ENCODE peak calls at places on chromosomes 11 and 22, in five cellular contexts. One of them, this sample, is unnamed.

GRCh38 chr11:74023291-74023690 is 14.4 kb upstream of the UCP3 start:
- DNase-seq in kidney: no peak
- DNase-seq in bronchial epithelial cell: no peak
- DNase-seq in heart right ventricle: no peak
- DNase-seq in progenitor cell of endocrine pancreas: no peak
- DNase-seq in this sample: no peak

GRCh38 chr11:134277176-134278001 is 1.2 kb downstream of the GLB1L3 start:
- DNase-seq in kidney: no peak
- DNase-seq in bronchial epithelial cell: no peak
- DNase-seq in heart right ventricle: no peak
- DNase-seq in progenitor cell of endocrine pancreas: no peak
- DNase-seq in this sample: peak; percentile 33

GRCh38 chr11:32792948-32793475 is 1.4 kb downstream of the CCDC73 start:
- DNase-seq in kidney: no peak
- DNase-seq in bronchial epithelial cell: peak; percentile 48
- DNase-seq in heart right ventricle: peak; percentile 51
- DNase-seq in progenitor cell of endocrine pancreas: peak; percentile 31
- DNase-seq in this sample: peak; percentile 60

GRCh38 chr11:7418061-7418460 is 67.2 kb upstream of the OLFML1 start:
- DNase-seq in kidney: no peak
- DNase-seq in bronchial epithelial cell: peak; percentile 83
- DNase-seq in heart right ventricle: no peak
- DNase-seq in progenitor cell of endocrine pancreas: no peak
- DNase-seq in this sample: no peak

GRCh38 chr11:44651535-44652130 is 75.1 kb upstream of the TSPAN18 start:
- DNase-seq in kidney: no peak
- DNase-seq in bronchial epithelial cell: no peak
- DNase-seq in heart right ventricle: no peak
- DNase-seq in progenitor cell of endocrine pancreas: no peak
- DNase-seq in this sample: no peak

GRCh38 chr11:116782728-116783127 is 5.1 kb downstream of the ZPR1 start:
- DNase-seq in kidney: no peak
- DNase-seq in bronchial epithelial cell: peak; percentile 73
- DNase-seq in heart right ventricle: no peak
- DNase-seq in progenitor cell of endocrine pancreas: no peak
- DNase-seq in this sample: no peak

GRCh38 chr11:23725752-23726151 is 771.1 kb upstream of the LUZP2 start:
- DNase-seq in kidney: no peak
- DNase-seq in bronchial epithelial cell: no peak
- DNase-seq in heart right ventricle: no peak
- DNase-seq in progenitor cell of endocrine pancreas: no peak
- DNase-seq in this sample: no peak

GRCh38 chr11:110093407-110094297 is 460 bp downstream of the ZC3H12C start:
- DNase-seq in kidney: peak; percentile 88
- DNase-seq in bronchial epithelial cell: no peak
- DNase-seq in heart right ventricle: peak; percentile 46
- DNase-seq in progenitor cell of endocrine pancreas: peak; percentile 44
- DNase-seq in this sample: peak; percentile 46

GRCh38 chr11:44899959-44900358 is 50.7 kb downstream of the TP53I11 start:
- DNase-seq in kidney: no peak
- DNase-seq in bronchial epithelial cell: peak; percentile 31
- DNase-seq in heart right ventricle: no peak
- DNase-seq in progenitor cell of endocrine pancreas: no peak
- DNase-seq in this sample: peak; percentile 42

GRCh38 chr11:106983251-106983650 is 35.0 kb downstream of the GUCY1A2 start:
- DNase-seq in kidney: no peak
- DNase-seq in bronchial epithelial cell: no peak
- DNase-seq in heart right ventricle: no peak
- DNase-seq in progenitor cell of endocrine pancreas: no peak
- DNase-seq in this sample: no peak

DNA sequence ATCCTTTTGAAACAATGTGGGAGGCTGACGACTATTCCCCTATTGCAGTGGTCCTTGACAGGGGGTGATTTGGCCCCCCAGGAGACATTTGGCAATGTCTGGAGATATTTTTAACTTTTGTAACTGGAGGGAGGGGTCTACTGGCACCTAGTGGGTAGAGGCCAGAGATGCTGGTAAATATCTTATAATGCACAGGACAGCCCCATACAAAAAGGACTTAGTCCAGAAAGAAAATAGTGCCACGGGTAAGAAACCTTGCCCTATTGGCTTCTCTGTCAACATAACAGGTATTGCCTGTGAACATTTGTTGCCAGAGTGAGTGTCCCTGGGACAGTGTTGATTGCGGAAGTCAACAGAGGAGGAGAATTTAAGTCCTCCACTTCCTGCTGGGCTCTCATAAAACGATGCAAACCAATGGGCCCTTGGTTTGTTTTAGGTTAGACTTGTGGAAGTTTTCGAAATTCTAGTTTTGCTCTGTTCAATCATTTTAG is 101.6 kb downstream of the MAML2 start:
- DNase-seq in kidney: no peak
- DNase-seq in bronchial epithelial cell: no peak
- DNase-seq in heart right ventricle: no peak
- DNase-seq in progenitor cell of endocrine pancreas: no peak
- DNase-seq in this sample: no peak
- TF ChIP-seq CTCF in kidney: no peak
- TF ChIP-seq CTCF in bronchial epithelial cell: no peak
- TF ChIP-seq CTCF in heart right ventricle: no peak
- TF ChIP-seq CTCF in progenitor cell of endocrine pancreas: peak; percentile 17
- TF ChIP-seq CTCF in this sample: no peak

GRCh38 chr22:29208502-29208862 is 2.8 kb downstream of the EMID1 start:
- DNase-seq in kidney: no peak
- DNase-seq in bronchial epithelial cell: no peak
- DNase-seq in heart right ventricle: no peak
- DNase-seq in progenitor cell of endocrine pancreas: no peak
- DNase-seq in this sample: no peak
- TF ChIP-seq CTCF in kidney: no peak
- TF ChIP-seq CTCF in bronchial epithelial cell: no peak
- TF ChIP-seq CTCF in heart right ventricle: no peak
- TF ChIP-seq CTCF in progenitor cell of endocrine pancreas: peak; percentile 15
- TF ChIP-seq CTCF in this sample: no peak

GRCh38 chr22:25892678-25893077 is 150.7 kb downstream of the MYO18B start:
- DNase-seq in kidney: no peak
- DNase-seq in bronchial epithelial cell: no peak
- DNase-seq in heart right ventricle: no peak
- DNase-seq in progenitor cell of endocrine pancreas: no peak
- DNase-seq in this sample: no peak
- TF ChIP-seq CTCF in kidney: no peak
- TF ChIP-seq CTCF in bronchial epithelial cell: no peak
- TF ChIP-seq CTCF in heart right ventricle: no peak
- TF ChIP-seq CTCF in progenitor cell of endocrine pancreas: peak; percentile 33
- TF ChIP-seq CTCF in this sample: no peak

GRCh38 chr11:63829823-63830489 is 9.0 kb upstream of the MARK2 start:
- DNase-seq in kidney: peak; percentile 44
- DNase-seq in bronchial epithelial cell: no peak
- DNase-seq in heart right ventricle: no peak
- DNase-seq in progenitor cell of endocrine pancreas: no peak
- DNase-seq in this sample: peak; percentile 54
- TF ChIP-seq CTCF in kidney: peak; percentile 28
- TF ChIP-seq CTCF in bronchial epithelial cell: no peak
- TF ChIP-seq CTCF in heart right ventricle: no peak
- TF ChIP-seq CTCF in progenitor cell of endocrine pancreas: peak; percentile 45
- TF ChIP-seq CTCF in this sample: no peak

GRCh38 chr11:125224391-125225015 is 60.0 kb downstream of the PKNOX2 start:
- DNase-seq in kidney: no peak
- DNase-seq in bronchial epithelial cell: no peak
- DNase-seq in heart right ventricle: peak; percentile 54
- DNase-seq in progenitor cell of endocrine pancreas: no peak
- DNase-seq in this sample: peak; percentile 63
- TF ChIP-seq CTCF in kidney: peak; percentile 3
- TF ChIP-seq CTCF in bronchial epithelial cell: no peak
- TF ChIP-seq CTCF in heart right ventricle: no peak
- TF ChIP-seq CTCF in progenitor cell of endocrine pancreas: peak; percentile 40
- TF ChIP-seq CTCF in this sample: no peak

DNA sequence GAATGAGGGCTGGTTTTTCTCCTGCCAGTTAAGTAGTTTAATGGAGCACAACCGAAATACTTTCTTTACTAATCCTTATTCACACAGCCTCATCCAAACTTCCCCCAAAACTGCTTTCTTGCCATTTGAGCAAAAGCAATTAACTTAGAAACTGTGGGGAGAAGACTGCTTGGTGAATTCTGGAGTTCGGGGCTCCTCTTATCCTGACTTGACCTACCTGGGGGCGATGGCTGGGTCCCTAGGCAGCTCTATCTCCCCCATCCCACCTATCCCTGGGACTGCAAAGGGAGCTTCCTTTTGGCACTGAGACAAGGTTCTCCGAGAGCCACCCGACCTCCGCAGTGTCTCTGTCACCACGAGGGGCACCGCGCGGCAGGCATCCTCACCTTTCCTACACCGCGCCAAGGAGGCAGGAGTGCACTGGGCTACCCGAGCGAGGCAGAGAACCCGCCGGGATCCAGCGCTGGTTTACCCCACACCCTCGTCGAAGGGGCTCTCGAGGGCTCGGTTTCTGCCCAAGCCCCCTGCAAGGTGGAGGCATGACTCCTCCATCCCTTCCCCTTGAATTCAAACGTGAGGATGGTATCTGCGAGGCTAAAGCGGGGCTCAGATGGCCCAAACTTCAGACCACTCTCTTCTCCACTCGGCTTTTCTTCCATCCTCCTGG is 731 bp downstream of the DESI1 start:
- DNase-seq in kidney: peak; percentile 84
- DNase-seq in bronchial epithelial cell: no peak
- DNase-seq in heart right ventricle: peak; percentile 20
- DNase-seq in progenitor cell of endocrine pancreas: peak; percentile 32
- DNase-seq in this sample: peak; percentile 39
- TF ChIP-seq CTCF in kidney: no peak
- TF ChIP-seq CTCF in bronchial epithelial cell: peak; percentile 2
- TF ChIP-seq CTCF in heart right ventricle: no peak
- TF ChIP-seq CTCF in progenitor cell of endocrine pancreas: no peak
- TF ChIP-seq CTCF in this sample: no peak

GRCh38 chr11:118791015-118791960 is at the start of gene DDX6:
- DNase-seq in kidney: peak; percentile 98
- DNase-seq in bronchial epithelial cell: peak; percentile 65
- DNase-seq in heart right ventricle: peak; percentile 92
- DNase-seq in progenitor cell of endocrine pancreas: peak; percentile 89
- DNase-seq in this sample: peak; percentile 92
- TF ChIP-seq CTCF in kidney: no peak
- TF ChIP-seq CTCF in bronchial epithelial cell: peak; percentile 43
- TF ChIP-seq CTCF in heart right ventricle: no peak
- TF ChIP-seq CTCF in progenitor cell of endocrine pancreas: no peak
- TF ChIP-seq CTCF in this sample: no peak

GRCh38 chr11:5992604-5993251 is 5.9 kb upstream of the OR52L1 start:
- DNase-seq in kidney: no peak
- DNase-seq in bronchial epithelial cell: peak; percentile 37
- DNase-seq in heart right ventricle: no peak
- DNase-seq in progenitor cell of endocrine pancreas: no peak
- DNase-seq in this sample: no peak
- TF ChIP-seq CTCF in kidney: peak; percentile 29
- TF ChIP-seq CTCF in bronchial epithelial cell: peak; percentile 46
- TF ChIP-seq CTCF in heart right ventricle: peak; percentile 8
- TF ChIP-seq CTCF in progenitor cell of endocrine pancreas: peak; percentile 64
- TF ChIP-seq CTCF in this sample: peak; percentile 76

GRCh38 chr22:35894464-35894878 is 134.2 kb downstream of the RBFOX2 start:
- DNase-seq in kidney: no peak
- DNase-seq in bronchial epithelial cell: no peak
- DNase-seq in heart right ventricle: peak; percentile 53
- DNase-seq in progenitor cell of endocrine pancreas: no peak
- DNase-seq in this sample: no peak

GRCh38 chr22:35894937-35895708 is 133.5 kb downstream of the RBFOX2 start:
- DNase-seq in kidney: no peak
- DNase-seq in bronchial epithelial cell: peak; percentile 97
- DNase-seq in heart right ventricle: peak; percentile 69
- DNase-seq in progenitor cell of endocrine pancreas: no peak
- DNase-seq in this sample: no peak

GRCh38 chr22:35891442-35891841 is 137.2 kb downstream of the RBFOX2 start:
- DNase-seq in kidney: no peak
- DNase-seq in bronchial epithelial cell: no peak
- DNase-seq in heart right ventricle: no peak
- DNase-seq in progenitor cell of endocrine pancreas: no peak
- DNase-seq in this sample: no peak

GRCh38 chr22:35893698-35894097 is 134.9 kb downstream of the RBFOX2 start:
- DNase-seq in kidney: no peak
- DNase-seq in bronchial epithelial cell: no peak
- DNase-seq in heart right ventricle: peak; percentile 65
- DNase-seq in progenitor cell of endocrine pancreas: no peak
- DNase-seq in this sample: no peak

GRCh38 chr22:35892192-35892591 is 136.4 kb downstream of the RBFOX2 start:
- DNase-seq in kidney: no peak
- DNase-seq in bronchial epithelial cell: peak; percentile 64
- DNase-seq in heart right ventricle: no peak
- DNase-seq in progenitor cell of endocrine pancreas: no peak
- DNase-seq in this sample: no peak
- TF ChIP-seq CTCF in kidney: no peak
- TF ChIP-seq CTCF in bronchial epithelial cell: no peak
- TF ChIP-seq CTCF in heart right ventricle: no peak
- TF ChIP-seq CTCF in progenitor cell of endocrine pancreas: no peak
- TF ChIP-seq CTCF in this sample: no peak

DNA sequence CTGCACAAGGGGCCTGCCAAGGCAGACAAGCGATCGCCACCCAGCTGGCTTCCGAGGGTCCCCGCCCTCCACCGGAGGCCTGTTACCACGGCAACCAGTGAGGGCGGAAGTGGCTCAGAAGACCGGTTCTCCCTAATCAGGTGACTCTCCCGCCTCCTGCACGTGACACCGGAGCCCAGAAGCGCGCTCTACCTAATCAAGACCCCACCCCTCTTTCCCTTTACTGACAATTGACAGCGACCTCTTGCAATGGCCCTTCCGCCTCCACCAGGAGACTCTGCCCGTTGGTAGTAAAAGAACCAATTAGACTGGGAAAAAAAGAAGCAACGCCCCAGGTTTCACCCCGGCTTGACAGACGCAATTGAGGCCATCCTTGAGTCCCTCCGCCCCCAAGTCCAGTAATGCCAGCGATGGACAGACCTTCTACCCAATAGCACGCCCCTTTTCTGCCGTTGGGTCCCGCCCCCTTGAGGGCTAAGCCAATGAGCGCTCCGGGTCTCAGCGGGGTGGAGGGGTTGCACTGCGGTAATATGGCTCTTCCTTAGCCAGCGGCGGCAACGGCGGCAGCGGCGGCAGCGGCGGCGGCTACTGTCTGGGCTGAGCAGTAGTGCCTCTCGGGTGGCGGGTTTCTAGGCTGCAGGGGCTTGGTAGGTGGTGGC is at the start of gene UVRAG:
- DNase-seq in kidney: peak; percentile 99
- DNase-seq in bronchial epithelial cell: peak; percentile 98
- DNase-seq in heart right ventricle: peak; percentile 99
- DNase-seq in progenitor cell of endocrine pancreas: peak; percentile 99
- DNase-seq in this sample: peak; percentile 99
- TF ChIP-seq CTCF in kidney: peak; percentile 6
- TF ChIP-seq CTCF in bronchial epithelial cell: no peak
- TF ChIP-seq CTCF in heart right ventricle: no peak
- TF ChIP-seq CTCF in progenitor cell of endocrine pancreas: no peak
- TF ChIP-seq CTCF in this sample: no peak